ENCODE peak calls at places on chromosome 9, in seven cellular contexts. K, V, M, L, B, W and C are unnamed samples.
A peak's percentile ranks its signal among the peaks of the same experiment; 100 is the strongest.

GRCh38 chr9:12955510-12956163 is 180.8 kb downstream of the LURAP1L start:
- DNase-seq in K (no peak), V (no peak), M (no peak), L (no peak), B (no peak), W (no peak), C (no peak)

GRCh38 chr9:88187631-88188030 is 49.4 kb upstream of the SPATA31C2 start:
- DNase-seq in K (peak; percentile 13), V (peak; percentile 49), M (peak; percentile 55), L (no peak), B (no peak), W (no peak), C (no peak)

GRCh38 chr9:3498691-3499090 is 27.1 kb downstream of the RFX3 start:
- DNase-seq in K (no peak), V (no peak), M (peak; percentile 21), L (no peak), B (peak; percentile 34), W (no peak), C (no peak)

GRCh38 chr9:78682206-78682605 is 385.3 kb downstream of the PSAT1 start:
- DNase-seq in K (no peak), V (no peak), M (no peak), L (no peak), B (no peak), W (no peak), C (no peak)

GRCh38 chr9:124812401-124813016 is 35.6 kb downstream of the OLFML2A start:
- DNase-seq in K (peak; percentile 95), V (peak; percentile 97), M (peak; percentile 93), L (no peak), B (peak; percentile 89), W (no peak), C (peak; percentile 99)

GRCh38 chr9:4117835-4118610 is 181.8 kb downstream of the GLIS3 start:
- DNase-seq in K (no peak), V (no peak), M (no peak), L (no peak), B (no peak), W (peak; percentile 82), C (no peak)

GRCh38 chr9:108296056-108296455 is 559.7 kb downstream of the ACTL7B start:
- DNase-seq in K (peak; percentile 15), V (peak; percentile 89), M (peak; percentile 82), L (no peak), B (peak; percentile 40), W (no peak), C (peak; percentile 27)

GRCh38 chr9:29004988-29005387 is 1431.7 kb upstream of the C9orf72 start:
- DNase-seq in K (no peak), V (no peak), M (no peak), L (no peak), B (no peak), W (no peak), C (no peak)

GRCh38 chr9:111349766-111350165 is 19.7 kb upstream of the OR2K2 start:
- DNase-seq in K (no peak), V (no peak), M (no peak), L (no peak), B (no peak), W (no peak), C (no peak)

GRCh38 chr9:115524467-115525059 is 406.6 kb upstream of the TNC start:
- DNase-seq in K (peak; percentile 55), V (peak; percentile 73), M (peak; percentile 87), L (no peak), B (peak; percentile 84), W (no peak), C (peak; percentile 5)

GRCh38 chr9:107198718-107199117 is 84.4 kb upstream of the RAD23B start:
- DNase-seq in K (no peak), V (no peak), M (no peak), L (no peak), B (no peak), W (no peak), C (no peak)

GRCh38 chr9:18976368-18977238 is 56.4 kb downstream of the SAXO1 start:
- DNase-seq in K (peak; percentile 74), V (peak; percentile 85), M (peak; percentile 96), L (no peak), B (peak; percentile 65), W (no peak), C (peak; percentile 81)

GRCh38 chr9:93918071-93918470 is 37.1 kb downstream of the BARX1 start:
- DNase-seq in K (no peak), V (no peak), M (no peak), L (no peak), B (no peak), W (no peak), C (no peak)

GRCh38 chr9:32427111-32427873 is 42.8 kb downstream of the ACO1 start:
- DNase-seq in K (no peak), V (peak; percentile 18), M (peak; percentile 25), L (no peak), B (peak; percentile 52), W (no peak), C (peak; percentile 23)

GRCh38 chr9:133714606-133715294 is 23.4 kb downstream of the SARDH start:
- DNase-seq in K (no peak), V (no peak), M (no peak), L (no peak), B (peak; percentile 97), W (no peak), C (no peak)

GRCh38 chr9:134063088-134063875 is 4.5 kb downstream of the BRD3 start:
- DNase-seq in K (no peak), V (no peak), M (no peak), L (no peak), B (no peak), W (peak; percentile 70), C (no peak)

GRCh38 chr9:85502815-85503643 is 238.7 kb downstream of the AGTPBP1 start:
- DNase-seq in K (no peak), V (no peak), M (no peak), L (no peak), B (no peak), W (no peak), C (no peak)

GRCh38 chr9:76370656-76371055 is 23.6 kb downstream of the RFK start:
- DNase-seq in K (no peak), V (no peak), M (no peak), L (no peak), B (no peak), W (no peak), C (no peak)

GRCh38 chr9:110942522-110942921 is 95.7 kb downstream of the LPAR1 start:
- DNase-seq in K (no peak), V (peak; percentile 54), M (peak; percentile 62), L (no peak), B (peak; percentile 73), W (no peak), C (no peak)

GRCh38 chr9:85978496-85978895 is 37.5 kb downstream of the NAA35 start:
- DNase-seq in K (peak; percentile 1), V (no peak), M (no peak), L (no peak), B (peak; percentile 7), W (no peak), C (peak; percentile 3)

GRCh38 chr9:127183814-127184582 is 61.6 kb upstream of the ANGPTL2 start:
- DNase-seq in K (no peak), V (peak; percentile 89), M (peak; percentile 71), L (peak; percentile 95), B (peak; percentile 91), W (peak; percentile 72), C (no peak)

GRCh38 chr9:118223111-118223510 is 518.9 kb downstream of the TLR4 start:
- DNase-seq in K (no peak), V (no peak), M (no peak), L (no peak), B (no peak), W (no peak), C (no peak)

GRCh38 chr9:4604678-4605095 is 57.4 kb upstream of the PLPP6 start:
- DNase-seq in K (peak; percentile 18), V (peak; percentile 65), M (peak; percentile 80), L (peak; percentile 50), B (peak; percentile 69), W (no peak), C (no peak)

DNA sequence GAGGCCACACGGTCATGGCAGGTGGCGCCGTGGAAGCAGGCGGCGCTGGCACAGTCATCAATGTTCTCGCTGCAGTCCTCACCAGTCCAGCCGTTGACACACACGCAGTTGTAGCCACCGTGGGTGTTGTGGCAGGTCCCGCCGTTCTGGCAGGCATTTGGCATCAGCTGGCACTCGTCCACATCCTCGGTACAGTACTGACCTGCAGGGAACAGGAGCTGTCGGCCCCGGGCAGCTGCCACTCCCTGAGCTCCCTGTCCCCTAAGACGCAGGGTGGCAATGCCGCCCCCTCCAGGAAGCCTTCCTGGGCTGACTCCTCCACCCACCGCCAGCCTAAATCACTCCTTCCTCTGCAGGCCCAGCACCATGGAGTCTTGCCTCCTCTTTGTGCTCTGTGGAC is 27.2 kb downstream of the NOTCH1 start:
- DNase-seq in K (no peak), V (no peak), M (no peak), L (no peak), B (no peak), W (no peak), C (no peak)
- H3K4me3 ChIP-seq in K (no peak overlapping the region), V (no peak overlapping the region), M (no peak overlapping the region), L (no peak overlapping the region), B (no peak overlapping the region), W (no peak overlapping the region), C (no peak overlapping the region)

GRCh38 chr9:14992025-14992424 is 81.8 kb upstream of the FREM1 start:
- DNase-seq in K (no peak), V (peak; percentile 75), M (peak; percentile 25), L (no peak), B (no peak), W (no peak), C (no peak)
- H3K4me3 ChIP-seq in K (no peak overlapping the region), V (peak overlapping the region; percentile 88), M (peak overlapping the region; percentile 37), L (no peak overlapping the region), B (no peak overlapping the region), W (no peak overlapping the region), C (peak overlapping the region; percentile 62)

GRCh38 chr9:36163049-36163839 is 5.9 kb upstream of the CCIN start:
- DNase-seq in K (no peak), V (peak; percentile 47), M (peak; percentile 80), L (no peak), B (peak; percentile 91), W (no peak), C (peak; percentile 88)

GRCh38 chr9:36163840-36164175 is 5.4 kb upstream of the CCIN start:
- DNase-seq in K (no peak), V (peak; percentile 83), M (peak; percentile 40), L (no peak), B (peak; percentile 27), W (no peak), C (no peak)

GRCh38 chr9:36161187-36161586 is 8.0 kb upstream of the CCIN start:
- DNase-seq in K (no peak), V (peak; percentile 70), M (peak; percentile 66), L (no peak), B (peak; percentile 30), W (peak; percentile 2), C (no peak)

GRCh38 chr9:36164361-36164760 is 4.8 kb upstream of the CCIN start:
- DNase-seq in K (no peak), V (no peak), M (no peak), L (no peak), B (no peak), W (no peak), C (no peak)

DNA sequence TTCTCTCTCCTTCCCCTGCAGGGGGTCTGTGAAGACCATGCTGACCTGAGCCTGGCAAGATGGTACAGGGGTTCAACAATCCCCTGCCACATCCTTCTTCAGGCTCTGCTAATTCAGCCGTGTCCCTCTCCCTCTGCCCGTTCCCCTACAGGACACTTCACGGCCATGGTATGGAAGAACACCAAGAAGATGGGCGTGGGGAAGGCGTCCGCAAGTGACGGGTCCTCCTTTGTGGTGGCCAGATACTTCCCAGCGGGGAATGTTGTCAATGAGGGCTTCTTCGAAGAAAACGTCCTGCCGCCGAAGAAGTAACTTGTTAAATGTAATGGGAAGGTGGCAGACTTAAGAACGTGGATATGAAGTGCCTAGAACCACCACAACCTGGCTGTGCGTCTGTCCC is 7.0 kb upstream of the CCIN start:
- DNase-seq in K (no peak), V (no peak), M (no peak), L (no peak), B (no peak), W (peak; percentile 46), C (no peak)
- H3K4me3 ChIP-seq in K (no peak overlapping the region), V (no peak overlapping the region), M (no peak overlapping the region), L (no peak overlapping the region), B (no peak overlapping the region), W (no peak overlapping the region), C (no peak overlapping the region)

GRCh38 chr9:128204858-128205257 is 1.7 kb downstream of the DNM1 start:
- DNase-seq in K (no peak), V (no peak), M (no peak), L (no peak), B (no peak), W (no peak), C (no peak)
- H3K4me3 ChIP-seq in K (peak overlapping the region; percentile 80), V (peak overlapping the region; percentile 75), M (peak overlapping the region; percentile 84), L (no peak overlapping the region), B (no peak overlapping the region), W (no peak overlapping the region), C (no peak overlapping the region)